ENCODE peak calls at places on chromosome 4, in ten cellular contexts. One of them, this sample, is unnamed.

GRCh38 chr4:67291639-67292038 is 253.7 kb downstream of the CENPC start:
- DNase-seq in WTC11: no peak
- DNase-seq in cardiac fibroblast: no peak
- DNase-seq in A549: no peak
- DNase-seq in left ventricle myocardium inferior: no peak
- DNase-seq in breast epithelium: no peak
- DNase-seq in ovary: no peak
- DNase-seq in lung: no peak
- DNase-seq in Calu3: no peak
- DNase-seq in neural crest cell: no peak
- DNase-seq in this sample: no peak

GRCh38 chr4:23818097-23818648 is 71.7 kb downstream of the PPARGC1A start:
- DNase-seq in Calu3: no peak
- DNase-seq in cardiac fibroblast: no peak
- DNase-seq in A549: no peak
- DNase-seq in WTC11: no peak
- DNase-seq in neural crest cell: no peak
- DNase-seq in lung: no peak
- DNase-seq in left ventricle myocardium inferior: no peak
- DNase-seq in ovary: no peak
- DNase-seq in breast epithelium: no peak
- DNase-seq in this sample: no peak

GRCh38 chr4:39243462-39243861 is 61.1 kb downstream of the WDR19 start:
- DNase-seq in WTC11: no peak
- DNase-seq in lung: no peak
- DNase-seq in A549: no peak
- DNase-seq in left ventricle myocardium inferior: no peak
- DNase-seq in ovary: no peak
- DNase-seq in breast epithelium: no peak
- DNase-seq in Calu3: no peak
- DNase-seq in cardiac fibroblast: no peak
- DNase-seq in neural crest cell: no peak
- DNase-seq in this sample: no peak

GRCh38 chr4:137583650-137584049 is 51.4 kb upstream of the PCDH18 start:
- DNase-seq in left ventricle myocardium inferior: no peak
- DNase-seq in lung: no peak
- DNase-seq in WTC11: no peak
- DNase-seq in ovary: no peak
- DNase-seq in cardiac fibroblast: no peak
- DNase-seq in neural crest cell: no peak
- DNase-seq in Calu3: no peak
- DNase-seq in breast epithelium: no peak
- DNase-seq in A549: no peak
- DNase-seq in this sample: no peak

GRCh38 chr4:2451821-2452785 is 16.8 kb upstream of the RNF4 start:
- DNase-seq in cardiac fibroblast: no peak
- DNase-seq in left ventricle myocardium inferior: no peak
- DNase-seq in A549: no peak
- DNase-seq in breast epithelium: no peak
- DNase-seq in ovary: no peak
- DNase-seq in neural crest cell: no peak
- DNase-seq in Calu3: no peak
- DNase-seq in lung: no peak
- DNase-seq in WTC11: no peak
- DNase-seq in this sample: no peak

GRCh38 chr4:133186210-133186609 is 37.1 kb downstream of the PCDH10 start:
- DNase-seq in left ventricle myocardium inferior: no peak
- DNase-seq in ovary: no peak
- DNase-seq in breast epithelium: no peak
- DNase-seq in neural crest cell: no peak
- DNase-seq in WTC11: no peak
- DNase-seq in cardiac fibroblast: peak; percentile 9
- DNase-seq in Calu3: no peak
- DNase-seq in lung: no peak
- DNase-seq in A549: no peak
- DNase-seq in this sample: no peak

GRCh38 chr4:158098802-158099201 is 74.0 kb downstream of the GASK1B start:
- DNase-seq in breast epithelium: no peak
- DNase-seq in WTC11: no peak
- DNase-seq in A549: no peak
- DNase-seq in ovary: no peak
- DNase-seq in cardiac fibroblast: no peak
- DNase-seq in lung: no peak
- DNase-seq in left ventricle myocardium inferior: no peak
- DNase-seq in neural crest cell: no peak
- DNase-seq in Calu3: no peak
- DNase-seq in this sample: no peak

GRCh38 chr4:6472387-6473263 is at the start of gene PPP2R2C:
- DNase-seq in left ventricle myocardium inferior: no peak
- DNase-seq in WTC11: peak; percentile 33
- DNase-seq in A549: peak; percentile 26
- DNase-seq in lung: no peak
- DNase-seq in breast epithelium: no peak
- DNase-seq in cardiac fibroblast: no peak
- DNase-seq in ovary: peak; percentile 2
- DNase-seq in neural crest cell: no peak
- DNase-seq in Calu3: peak; percentile 43
- DNase-seq in this sample: peak; percentile 56

GRCh38 chr4:153082322-153083301 is 121.6 kb upstream of the TRIM2 start:
- DNase-seq in breast epithelium: no peak
- DNase-seq in neural crest cell: no peak
- DNase-seq in ovary: no peak
- DNase-seq in Calu3: no peak
- DNase-seq in cardiac fibroblast: no peak
- DNase-seq in lung: no peak
- DNase-seq in left ventricle myocardium inferior: no peak
- DNase-seq in WTC11: no peak
- DNase-seq in A549: no peak
- DNase-seq in this sample: no peak

GRCh38 chr4:13498464-13498863 is 14.3 kb upstream of the RAB28 start:
- DNase-seq in neural crest cell: no peak
- DNase-seq in WTC11: no peak
- DNase-seq in left ventricle myocardium inferior: no peak
- DNase-seq in breast epithelium: no peak
- DNase-seq in cardiac fibroblast: no peak
- DNase-seq in A549: no peak
- DNase-seq in ovary: no peak
- DNase-seq in Calu3: no peak
- DNase-seq in lung: no peak
- DNase-seq in this sample: no peak

GRCh38 chr4:68466751-68467150 is 19.5 kb downstream of the TMPRSS11E start:
- DNase-seq in ovary: no peak
- DNase-seq in neural crest cell: no peak
- DNase-seq in A549: no peak
- DNase-seq in left ventricle myocardium inferior: no peak
- DNase-seq in Calu3: no peak
- DNase-seq in breast epithelium: no peak
- DNase-seq in lung: no peak
- DNase-seq in WTC11: no peak
- DNase-seq in cardiac fibroblast: peak; percentile 27
- DNase-seq in this sample: no peak

GRCh38 chr4:99863-100262 is 24.4 kb upstream of the ZNF718 start:
- DNase-seq in lung: no peak
- DNase-seq in breast epithelium: no peak
- DNase-seq in Calu3: no peak
- DNase-seq in neural crest cell: no peak
- DNase-seq in WTC11: no peak
- DNase-seq in ovary: no peak
- DNase-seq in cardiac fibroblast: no peak
- DNase-seq in left ventricle myocardium inferior: no peak
- DNase-seq in A549: peak; percentile 7
- DNase-seq in this sample: no peak

GRCh38 chr4:8317474-8317873 is 47.9 kb downstream of the HTRA3 start:
- DNase-seq in cardiac fibroblast: no peak
- DNase-seq in Calu3: no peak
- DNase-seq in lung: no peak
- DNase-seq in WTC11: no peak
- DNase-seq in neural crest cell: no peak
- DNase-seq in left ventricle myocardium inferior: no peak
- DNase-seq in ovary: peak; percentile 6
- DNase-seq in breast epithelium: no peak
- DNase-seq in A549: no peak
- DNase-seq in this sample: no peak

GRCh38 chr4:72471816-72472215 is 97.2 kb downstream of the ADAMTS3 start:
- DNase-seq in A549: no peak
- DNase-seq in cardiac fibroblast: no peak
- DNase-seq in Calu3: no peak
- DNase-seq in ovary: no peak
- DNase-seq in left ventricle myocardium inferior: no peak
- DNase-seq in WTC11: no peak
- DNase-seq in neural crest cell: no peak
- DNase-seq in breast epithelium: no peak
- DNase-seq in lung: no peak
- DNase-seq in this sample: no peak

GRCh38 chr4:72473434-72473900 is 95.6 kb downstream of the ADAMTS3 start:
- DNase-seq in Calu3: no peak
- DNase-seq in ovary: no peak
- DNase-seq in WTC11: no peak
- DNase-seq in neural crest cell: no peak
- DNase-seq in lung: no peak
- DNase-seq in left ventricle myocardium inferior: no peak
- DNase-seq in A549: no peak
- DNase-seq in cardiac fibroblast: peak; percentile 49
- DNase-seq in breast epithelium: no peak
- DNase-seq in this sample: no peak

GRCh38 chr4:72463724-72464123 is 105.3 kb downstream of the ADAMTS3 start:
- DNase-seq in neural crest cell: no peak
- DNase-seq in A549: no peak
- DNase-seq in WTC11: no peak
- DNase-seq in Calu3: no peak
- DNase-seq in cardiac fibroblast: no peak
- DNase-seq in ovary: no peak
- DNase-seq in breast epithelium: no peak
- DNase-seq in left ventricle myocardium inferior: no peak
- DNase-seq in lung: no peak
- DNase-seq in this sample: no peak

GRCh38 chr4:72467633-72468032 is 101.4 kb downstream of the ADAMTS3 start:
- DNase-seq in left ventricle myocardium inferior: no peak
- DNase-seq in cardiac fibroblast: peak; percentile 13
- DNase-seq in ovary: no peak
- DNase-seq in breast epithelium: no peak
- DNase-seq in Calu3: no peak
- DNase-seq in A549: no peak
- DNase-seq in WTC11: no peak
- DNase-seq in neural crest cell: no peak
- DNase-seq in lung: no peak
- DNase-seq in this sample: no peak

GRCh38 chr4:72468904-72469502 is 100.0 kb downstream of the ADAMTS3 start:
- DNase-seq in neural crest cell: no peak
- DNase-seq in cardiac fibroblast: peak; percentile 61
- DNase-seq in lung: no peak
- DNase-seq in A549: peak; percentile 21
- DNase-seq in ovary: no peak
- DNase-seq in WTC11: no peak
- DNase-seq in breast epithelium: no peak
- DNase-seq in Calu3: no peak
- DNase-seq in left ventricle myocardium inferior: no peak
- DNase-seq in this sample: peak; percentile 15
- TF ChIP-seq CTCF in neural crest cell: peak; percentile 85
- TF ChIP-seq CTCF in cardiac fibroblast: peak; percentile 34
- TF ChIP-seq CTCF in lung: no peak
- TF ChIP-seq CTCF in A549: peak; percentile 34
- TF ChIP-seq CTCF in ovary: no peak
- TF ChIP-seq CTCF in WTC11: peak; percentile 29
- TF ChIP-seq CTCF in breast epithelium: no peak
- TF ChIP-seq CTCF in Calu3: peak; percentile 20
- TF ChIP-seq CTCF in left ventricle myocardium inferior: peak; percentile 70
- TF ChIP-seq CTCF in this sample: peak; percentile 57

GRCh38 chr4:115537387-115537786 is 424.0 kb upstream of the NDST4 start:
- DNase-seq in Calu3: no peak
- DNase-seq in lung: no peak
- DNase-seq in neural crest cell: no peak
- DNase-seq in cardiac fibroblast: peak; percentile 0
- DNase-seq in ovary: no peak
- DNase-seq in breast epithelium: no peak
- DNase-seq in A549: no peak
- DNase-seq in left ventricle myocardium inferior: no peak
- DNase-seq in WTC11: no peak
- DNase-seq in this sample: no peak
- TF ChIP-seq CTCF in Calu3: no peak
- TF ChIP-seq CTCF in lung: no peak
- TF ChIP-seq CTCF in neural crest cell: no peak
- TF ChIP-seq CTCF in cardiac fibroblast: no peak
- TF ChIP-seq CTCF in ovary: no peak
- TF ChIP-seq CTCF in breast epithelium: no peak
- TF ChIP-seq CTCF in A549: no peak
- TF ChIP-seq CTCF in left ventricle myocardium inferior: no peak
- TF ChIP-seq CTCF in WTC11: no peak
- TF ChIP-seq CTCF in this sample: no peak

DNA sequence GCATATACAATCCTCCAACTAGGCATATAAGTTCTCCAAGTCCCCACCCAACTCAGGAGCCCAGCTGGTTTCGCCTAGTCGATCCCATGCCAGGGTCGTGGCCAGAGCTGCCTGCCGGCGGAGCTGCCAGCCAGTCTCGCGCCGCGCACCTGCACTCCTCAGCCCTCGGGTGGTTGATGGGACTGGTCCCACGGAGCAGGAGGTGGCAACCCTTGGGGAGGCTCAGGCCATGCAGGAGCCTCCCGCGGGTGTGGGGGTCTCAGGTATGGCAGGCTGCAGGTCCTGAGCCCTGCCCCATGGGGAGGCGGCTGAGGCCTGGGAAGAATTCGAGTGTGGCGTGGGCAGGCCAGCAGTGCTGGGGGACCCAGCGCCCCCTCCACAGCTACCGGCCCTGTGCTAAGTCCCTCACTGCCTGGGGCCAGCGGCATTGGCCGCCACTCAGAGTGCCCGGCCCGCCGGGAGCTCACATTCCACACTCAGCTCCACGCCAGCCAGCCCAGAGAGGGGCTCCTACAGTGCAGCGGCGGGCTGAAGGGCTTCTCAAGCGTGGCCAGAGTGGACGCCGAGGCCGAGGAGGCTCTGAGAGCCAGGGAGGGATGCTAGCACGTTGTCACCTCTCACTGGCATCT is 1086.4 kb upstream of the PCDH10 start:
- DNase-seq in WTC11: no peak
- DNase-seq in lung: no peak
- DNase-seq in breast epithelium: no peak
- DNase-seq in neural crest cell: no peak
- DNase-seq in ovary: no peak
- DNase-seq in Calu3: no peak
- DNase-seq in left ventricle myocardium inferior: no peak
- DNase-seq in A549: no peak
- DNase-seq in cardiac fibroblast: no peak
- DNase-seq in this sample: no peak
- TF ChIP-seq CTCF in WTC11: no peak
- TF ChIP-seq CTCF in lung: no peak
- TF ChIP-seq CTCF in breast epithelium: no peak
- TF ChIP-seq CTCF in neural crest cell: no peak
- TF ChIP-seq CTCF in ovary: no peak
- TF ChIP-seq CTCF in Calu3: no peak
- TF ChIP-seq CTCF in left ventricle myocardium inferior: no peak
- TF ChIP-seq CTCF in A549: no peak
- TF ChIP-seq CTCF in cardiac fibroblast: no peak
- TF ChIP-seq CTCF in this sample: no peak

DNA sequence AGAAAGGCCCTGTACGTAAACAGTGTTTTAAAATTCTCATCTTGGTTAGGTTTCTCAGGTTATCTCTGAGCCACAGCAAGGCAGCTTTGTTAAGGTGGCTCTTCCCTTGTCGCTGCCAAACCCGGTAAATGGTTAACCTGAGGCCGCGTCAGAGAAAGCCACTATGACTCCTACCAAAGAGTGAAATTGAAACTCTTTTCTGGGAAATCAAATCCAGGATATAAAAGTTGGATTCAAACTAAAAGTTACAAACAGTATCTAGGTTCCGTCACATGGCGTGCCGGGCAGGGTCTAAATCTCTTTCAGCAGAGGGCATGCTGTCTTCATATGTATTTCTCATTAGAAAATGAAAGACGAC is 433 bp downstream of the MMAA start:
- DNase-seq in lung: peak; percentile 59
- DNase-seq in cardiac fibroblast: peak; percentile 63
- DNase-seq in ovary: peak; percentile 57
- DNase-seq in neural crest cell: no peak
- DNase-seq in left ventricle myocardium inferior: no peak
- DNase-seq in A549: peak; percentile 78
- DNase-seq in breast epithelium: peak; percentile 38
- DNase-seq in WTC11: no peak
- DNase-seq in Calu3: peak; percentile 74
- DNase-seq in this sample: no peak
- TF ChIP-seq CTCF in lung: no peak
- TF ChIP-seq CTCF in cardiac fibroblast: no peak
- TF ChIP-seq CTCF in ovary: no peak
- TF ChIP-seq CTCF in neural crest cell: no peak
- TF ChIP-seq CTCF in left ventricle myocardium inferior: no peak
- TF ChIP-seq CTCF in A549: no peak
- TF ChIP-seq CTCF in breast epithelium: no peak
- TF ChIP-seq CTCF in WTC11: no peak
- TF ChIP-seq CTCF in Calu3: no peak
- TF ChIP-seq CTCF in this sample: no peak